ENCODE peak calls at places on chromosome 9, in eight cellular contexts. K is ovary, Y is substantia nigra, H is A549, U is HCT116, X is mesenchymal stem cell, J is lower lobe of right lung, F is AG04450. V is an unnamed sample.

GRCh38 chr9:2260401-2261306 is 245.5 kb downstream of the SMARCA2 start:
- DNase-seq in X (no peak), Y (no peak), H (peak), J (no peak), U (peak), F (no peak), K (no peak), V (no peak)

GRCh38 chr9:82021198-82021597 is 32.6 kb downstream of the SPATA31D1 start:
- DNase-seq in J (no peak), F (peak), X (peak), U (peak), K (no peak), H (no peak), Y (no peak), V (no peak)

GRCh38 chr9:14418262-14419200 is 104.6 kb upstream of the NFIB start:
- DNase-seq in X (no peak), Y (no peak), U (no peak), J (no peak), F (no peak), K (no peak), H (no peak), V (no peak)

GRCh38 chr9:116736406-116736805 is 49.3 kb downstream of the TRIM32 start:
- DNase-seq in H (no peak), K (no peak), J (no peak), F (no peak), U (no peak), X (no peak), Y (no peak), V (no peak)

GRCh38 chr9:76374702-76375543 is 19.3 kb downstream of the RFK start:
- DNase-seq in F (peak), Y (no peak), X (peak), U (no peak), H (peak), J (peak), K (peak), V (peak)

GRCh38 chr9:130239741-130240241 is 25.8 kb upstream of the HMCN2 start:
- DNase-seq in U (no peak), J (no peak), F (no peak), Y (no peak), X (no peak), K (no peak), H (no peak), V (no peak)

GRCh38 chr9:123438321-123438720 is 82.3 kb downstream of the CRB2 start:
- DNase-seq in X (peak), H (no peak), J (no peak), U (no peak), K (no peak), Y (no peak), F (no peak), V (no peak)

GRCh38 chr9:129237195-129237611 is 59.1 kb upstream of the IER5L start:
- DNase-seq in X (peak), K (peak), Y (no peak), H (peak), U (no peak), J (peak), F (no peak), V (no peak)

GRCh38 chr9:31820426-31820825 is 564.0 kb upstream of the ACO1 start:
- DNase-seq in U (no peak), Y (no peak), H (no peak), J (no peak), X (no peak), K (no peak), F (no peak), V (no peak)

GRCh38 chr9:99162759-99163364 is 57.9 kb downstream of the TGFBR1 start:
- DNase-seq in U (peak), Y (no peak), H (peak), K (no peak), J (no peak), F (no peak), X (peak), V (no peak)

GRCh38 chr9:86488794-86489193 is 134.6 kb upstream of the TUT7 start:
- DNase-seq in H (no peak), F (no peak), U (no peak), Y (no peak), X (no peak), K (no peak), J (no peak), V (no peak)

GRCh38 chr9:110502842-110503241 is 76.7 kb downstream of the SVEP1 start:
- DNase-seq in X (no peak), K (no peak), U (no peak), H (no peak), F (no peak), J (no peak), Y (no peak), V (no peak)

GRCh38 chr9:2116073-2116472 is 100.9 kb downstream of the SMARCA2 start:
- DNase-seq in J (no peak), X (peak), Y (no peak), F (no peak), H (peak), U (peak), K (no peak), V (no peak)

GRCh38 chr9:18849186-18849724 is 183.8 kb downstream of the SAXO1 start:
- DNase-seq in Y (no peak), H (no peak), X (no peak), K (no peak), U (no peak), J (no peak), F (no peak), V (peak)

GRCh38 chr9:7974335-7975005 is 174.9 kb upstream of the DMAC1 start:
- DNase-seq in X (no peak), Y (no peak), J (no peak), U (no peak), H (no peak), K (no peak), F (no peak), V (no peak)

GRCh38 chr9:12846035-12846434 is 71.2 kb downstream of the LURAP1L start:
- DNase-seq in U (no peak), Y (no peak), H (no peak), F (no peak), X (no peak), J (no peak), K (no peak), V (no peak)

GRCh38 chr9:98916660-98917059 is 27.0 kb upstream of the COL15A1 start:
- DNase-seq in F (no peak), H (no peak), X (peak), U (no peak), K (peak), Y (no peak), J (no peak), V (peak)

GRCh38 chr9:131874916-131875670 is 135.2 kb upstream of the RAPGEF1 start:
- DNase-seq in H (no peak), U (no peak), Y (no peak), F (no peak), J (no peak), X (no peak), K (no peak), V (no peak)

GRCh38 chr9:110583237-110583636 is 3.7 kb upstream of the SVEP1 start:
- DNase-seq in K (no peak), X (no peak), H (no peak), J (no peak), U (no peak), F (no peak), Y (no peak), V (no peak)

GRCh38 chr9:114207034-114207815 is 51.9 kb downstream of the COL27A1 start:
- DNase-seq in K (no peak), J (peak), U (no peak), F (no peak), X (peak), H (no peak), Y (no peak), V (no peak)

GRCh38 chr9:133004091-133005072 is 25.9 kb downstream of the GFI1B start:
- DNase-seq in K (no peak), Y (no peak), U (no peak), F (no peak), H (no peak), X (no peak), J (peak), V (no peak)

GRCh38 chr9:68560131-68560844 is 19.6 kb upstream of the TMEM252 start:
- DNase-seq in J (peak), K (peak), U (peak), H (peak), X (peak), Y (no peak), F (peak), V (peak)

GRCh38 chr9:69346596-69347390 is 21.8 kb downstream of the ENTREP1 start:
- DNase-seq in F (no peak), K (no peak), X (no peak), U (no peak), Y (no peak), H (no peak), J (no peak), V (no peak)

GRCh38 chr9:115650768-115651167 is 502.8 kb upstream of the PAPPA start:
- DNase-seq in U (no peak), J (no peak), H (no peak), F (peak), K (no peak), Y (no peak), X (peak), V (no peak)

DNA sequence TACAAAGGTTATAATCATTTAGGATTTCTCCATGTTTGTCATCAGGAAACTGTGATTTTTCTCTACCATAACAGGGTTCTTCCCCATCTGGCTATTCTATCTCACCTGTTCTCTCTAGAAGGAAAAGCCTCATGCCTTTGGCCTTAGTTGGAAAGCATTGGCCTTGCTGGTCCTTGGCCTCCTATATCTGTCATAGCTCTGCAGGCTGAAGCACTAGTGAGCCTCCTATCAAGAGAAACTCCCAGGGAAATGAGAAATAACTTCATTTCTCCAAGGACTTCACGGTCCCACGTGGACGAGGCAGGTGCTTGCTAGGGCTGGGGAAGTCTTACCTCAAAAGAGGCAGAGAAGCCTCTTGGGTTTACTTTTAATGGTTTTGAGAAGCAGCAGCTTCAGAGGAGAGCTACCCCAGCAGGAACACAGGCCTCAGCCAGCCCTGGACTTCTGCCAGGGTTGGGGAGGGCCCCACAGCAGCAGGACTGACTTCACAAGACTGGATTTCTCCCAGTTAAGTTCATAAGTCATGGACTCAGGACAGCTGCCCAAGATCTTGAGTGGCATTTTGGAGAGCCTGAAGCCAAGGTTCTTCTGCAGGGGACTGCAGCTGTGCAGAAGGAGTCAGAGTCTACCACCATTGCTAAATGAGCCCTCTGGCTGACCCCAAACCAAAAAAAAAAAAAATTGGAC is 15.8 kb upstream of the PSAT1 start:
- DNase-seq in J (peak), X (peak), U (no peak), H (no peak), K (peak), Y (no peak), F (no peak), V (peak)
- H3K27ac ChIP-seq in J (no peak), X (peak), U (no peak), H (no peak), K (no peak), Y (no peak), F (no peak), V (no peak)

DNA sequence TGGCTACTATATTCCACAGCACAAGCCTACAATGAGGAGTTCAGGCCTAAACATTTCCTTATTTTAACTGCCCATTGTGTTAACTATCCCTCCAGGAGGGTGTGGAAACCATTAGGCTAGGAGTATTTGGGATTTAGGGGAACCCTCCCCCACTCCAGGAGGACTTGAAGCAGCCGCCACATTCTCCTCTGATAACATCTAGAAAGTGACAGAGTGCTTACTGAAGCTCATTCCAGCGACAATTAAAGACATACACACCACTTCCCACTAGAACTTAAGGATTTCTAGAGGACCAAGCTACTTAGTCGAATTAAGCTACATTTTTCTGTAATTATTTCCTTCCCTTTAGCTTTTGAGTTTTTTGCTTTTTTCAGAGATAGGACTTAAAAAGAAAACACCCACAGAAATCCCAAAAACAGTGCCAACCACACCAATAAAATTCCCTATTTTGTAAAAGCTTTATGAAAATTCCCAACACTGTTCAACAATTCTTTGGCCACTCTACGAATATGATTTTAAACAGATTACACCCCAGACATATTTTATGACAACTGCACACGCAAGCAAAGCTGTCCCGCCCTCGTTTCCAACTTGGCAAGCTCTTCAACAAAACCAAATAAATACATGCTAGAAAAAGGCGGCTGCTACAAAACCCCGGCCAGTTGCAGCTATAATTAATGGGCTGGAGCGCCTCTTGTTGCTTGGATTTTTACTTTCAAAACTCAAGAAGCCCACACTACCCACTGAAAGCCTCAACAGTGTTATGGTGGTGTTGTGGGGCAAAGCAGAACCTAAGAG is 4.6 kb downstream of the ROR2 start:
- DNase-seq in K (peak), J (no peak), Y (no peak), F (no peak), X (peak), U (no peak), H (no peak), V (peak)
- H3K27ac ChIP-seq in K (no peak), J (no peak), Y (no peak), F (no peak), X (no peak), U (no peak), H (no peak), V (peak)

DNA sequence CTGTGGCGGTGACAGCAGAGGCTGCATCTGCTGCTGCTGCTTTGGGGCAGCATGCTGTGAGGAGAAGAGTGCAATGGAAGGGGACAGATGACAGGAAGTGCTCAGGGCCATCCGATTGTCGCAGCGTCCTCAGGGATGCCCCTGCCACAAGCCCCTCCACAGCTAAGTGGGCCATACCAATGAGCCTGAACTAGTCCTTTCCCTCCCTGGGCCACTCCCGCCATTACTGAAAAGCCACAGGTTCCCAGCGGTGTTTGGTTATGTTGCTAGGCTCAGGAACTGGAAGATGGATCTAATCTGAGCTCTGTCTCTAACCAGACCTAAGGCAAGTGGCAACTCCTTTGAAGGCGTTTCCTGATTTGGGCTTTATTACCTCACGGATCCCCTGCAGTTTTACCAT is 109.2 kb downstream of the GAPVD1 start:
- DNase-seq in Y (no peak), F (no peak), J (no peak), H (no peak), X (no peak), U (no peak), K (no peak), V (no peak)
- H3K27ac ChIP-seq in Y (no peak), F (no peak), J (no peak), H (no peak), X (no peak), U (no peak), K (no peak), V (no peak)

DNA sequence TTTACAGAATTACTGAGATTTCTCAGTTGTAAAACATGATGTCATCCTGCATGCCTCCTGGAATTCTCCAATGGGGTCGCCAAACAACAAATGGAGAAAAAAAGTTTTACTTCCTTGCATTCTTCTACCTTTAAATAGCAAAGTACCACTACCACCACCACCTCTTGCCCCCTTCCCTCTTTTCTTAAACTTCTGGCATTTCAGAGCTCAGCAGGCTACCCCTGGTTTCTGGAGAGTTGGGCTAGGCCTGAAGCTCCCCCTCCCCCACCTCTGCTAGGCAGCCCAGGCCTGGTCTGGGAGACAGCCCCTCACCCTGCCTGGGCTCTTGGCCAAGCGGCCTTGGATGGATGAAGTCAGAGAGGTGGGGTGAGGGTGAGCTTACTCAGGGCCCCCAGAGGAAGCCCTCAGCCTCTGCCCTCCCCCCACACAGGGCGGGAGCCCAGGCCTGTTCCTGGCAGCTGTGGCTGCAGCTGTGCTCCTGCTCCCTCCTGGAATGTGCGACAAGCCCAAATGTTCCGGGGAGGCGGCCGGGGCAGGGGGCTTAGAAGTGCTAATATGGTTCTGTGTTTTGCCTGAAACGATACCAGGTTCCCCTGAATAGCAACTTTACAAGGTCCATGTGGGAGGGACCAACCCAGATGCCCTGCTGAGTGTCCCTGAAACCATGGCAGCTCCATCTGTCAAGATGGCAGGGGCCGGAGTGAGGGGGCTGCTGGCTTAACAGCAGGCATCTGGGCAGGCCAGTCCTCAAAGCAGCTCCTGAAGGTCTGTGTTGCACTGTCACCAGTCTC is 5.9 kb upstream of the CCIN start:
- DNase-seq in J (no peak), F (no peak), U (no peak), K (peak), H (no peak), Y (peak), X (peak), V (no peak)
- H3K27ac ChIP-seq in J (peak), F (peak), U (no peak), K (peak), H (peak), Y (peak), X (peak), V (peak)

GRCh38 chr9:137412431-137412830 is 10.5 kb downstream of the EXD3 start:
- DNase-seq in K (no peak), X (peak), F (no peak), Y (no peak), H (no peak), J (no peak), U (no peak), V (no peak)
- H3K27ac ChIP-seq in K (no peak), X (peak), F (peak), Y (no peak), H (peak), J (peak), U (peak), V (peak)

GRCh38 chr9:128068656-128069221 is 707 bp downstream of the SLC25A25 start:
- DNase-seq in J (no peak), K (peak), X (no peak), U (no peak), H (no peak), Y (no peak), F (no peak), V (no peak)

GRCh38 chr9:128072144-128073021 is 4.4 kb downstream of the SLC25A25 start:
- DNase-seq in X (peak), H (no peak), F (no peak), U (no peak), K (peak), J (peak), Y (peak), V (peak)

GRCh38 chr9:128073260-128073886 is 5.3 kb downstream of the SLC25A25 start:
- DNase-seq in Y (no peak), K (no peak), H (no peak), X (peak), J (no peak), F (no peak), U (no peak), V (no peak)

GRCh38 chr9:128067898-128068655 is at the start of gene SLC25A25:
- DNase-seq in F (peak), J (peak), K (peak), X (peak), U (peak), H (peak), Y (peak), V (peak)

DNA sequence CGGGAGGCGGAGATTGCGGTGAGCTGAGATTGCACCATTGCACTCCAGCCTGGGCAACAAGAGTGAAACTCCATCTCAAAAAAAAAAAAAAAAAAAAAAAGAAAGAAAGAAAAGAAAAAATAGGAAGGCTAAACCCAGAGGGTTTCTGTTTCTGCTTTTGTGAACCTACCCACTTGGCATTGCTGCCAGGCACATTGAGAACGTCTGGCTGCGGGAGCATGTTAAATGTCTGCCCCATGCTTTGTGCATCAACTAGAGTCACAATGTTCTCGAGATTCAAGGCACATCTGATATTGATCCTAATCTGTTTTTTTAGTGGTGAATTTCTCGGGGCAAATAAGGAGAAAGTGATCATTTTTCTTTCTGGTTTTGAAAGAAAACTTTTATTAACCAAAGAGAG is 2.8 kb downstream of the SLC25A25 start:
- DNase-seq in U (no peak), J (no peak), H (no peak), F (no peak), K (no peak), Y (no peak), X (no peak), V (no peak)
- H3K27ac ChIP-seq in U (no peak), J (no peak), H (no peak), F (no peak), K (no peak), Y (no peak), X (no peak), V (peak)

GRCh38 chr9:36213989-36214388 is 23.3 kb downstream of the CLTA start:
- DNase-seq in J (no peak), Y (no peak), H (no peak), K (peak), F (no peak), X (no peak), U (no peak), V (no peak)
- H3K27ac ChIP-seq in J (no peak), Y (no peak), H (no peak), K (no peak), F (peak), X (no peak), U (no peak), V (no peak)

GRCh38 chr9:93329632-93330286 is 121.7 kb upstream of the FAM120A start:
- DNase-seq in U (no peak), J (no peak), H (no peak), F (no peak), Y (no peak), X (no peak), K (no peak), V (no peak)
- H3K27ac ChIP-seq in U (no peak), J (no peak), H (peak), F (no peak), Y (no peak), X (no peak), K (no peak), V (no peak)

GRCh38 chr9:121529237-121529987 is 29.8 kb upstream of the GGTA1 start:
- DNase-seq in F (peak), U (no peak), Y (peak), K (peak), J (peak), X (peak), H (no peak), V (peak)
- H3K27ac ChIP-seq in F (peak), U (peak), Y (no peak), K (no peak), J (peak), X (no peak), H (no peak), V (no peak)